ENCODE peak calls at places on chromosomes 1 and 21, in eight cellular contexts. One of them, this sample, is unnamed.

GRCh38 chr1:67646145-67647035 is 38.6 kb upstream of the GADD45A start:
- DNase-seq in DMS53: peak
- DNase-seq in activated naive CD4-positive, alpha-beta T cell treated with anti-CD3 and anti-CD28 coated beads for 36 hours: no peak
- DNase-seq in Daoy: peak
- DNase-seq in tibial nerve: no peak
- DNase-seq in NCI-H2171 treated with DMSO at 0.1 percent for 48 hours: peak
- DNase-seq in SK-MEL-5: no peak
- DNase-seq in activated CD4-positive, CD25-positive, alpha-beta regulatory T cell treated with anti-CD3 and anti-CD28 coated beads, Interleukin-2, amount 50 U/mL, for 72 hours: no peak
- DNase-seq in this sample: peak

GRCh38 chr1:119815361-119815760 is 4.1 kb upstream of the REG4 start:
- DNase-seq in activated CD4-positive, CD25-positive, alpha-beta regulatory T cell treated with anti-CD3 and anti-CD28 coated beads, Interleukin-2, amount 50 U/mL, for 72 hours: no peak
- DNase-seq in tibial nerve: no peak
- DNase-seq in Daoy: peak
- DNase-seq in SK-MEL-5: peak
- DNase-seq in DMS53: no peak
- DNase-seq in activated naive CD4-positive, alpha-beta T cell treated with anti-CD3 and anti-CD28 coated beads for 36 hours: no peak
- DNase-seq in NCI-H2171 treated with DMSO at 0.1 percent for 48 hours: no peak
- DNase-seq in this sample: no peak

GRCh38 chr1:110765640-110766335 is 91.0 kb upstream of the KCNA3 start:
- DNase-seq in activated CD4-positive, CD25-positive, alpha-beta regulatory T cell treated with anti-CD3 and anti-CD28 coated beads, Interleukin-2, amount 50 U/mL, for 72 hours: no peak
- DNase-seq in NCI-H2171 treated with DMSO at 0.1 percent for 48 hours: peak
- DNase-seq in DMS53: peak
- DNase-seq in SK-MEL-5: peak
- DNase-seq in Daoy: peak
- DNase-seq in tibial nerve: peak
- DNase-seq in activated naive CD4-positive, alpha-beta T cell treated with anti-CD3 and anti-CD28 coated beads for 36 hours: peak
- DNase-seq in this sample: peak

GRCh38 chr21:34732388-34732821 is 63.6 kb downstream of the CLIC6 start:
- DNase-seq in DMS53: no peak
- DNase-seq in NCI-H2171 treated with DMSO at 0.1 percent for 48 hours: no peak
- DNase-seq in SK-MEL-5: no peak
- DNase-seq in activated CD4-positive, CD25-positive, alpha-beta regulatory T cell treated with anti-CD3 and anti-CD28 coated beads, Interleukin-2, amount 50 U/mL, for 72 hours: no peak
- DNase-seq in tibial nerve: no peak
- DNase-seq in activated naive CD4-positive, alpha-beta T cell treated with anti-CD3 and anti-CD28 coated beads for 36 hours: no peak
- DNase-seq in Daoy: no peak
- DNase-seq in this sample: no peak

GRCh38 chr1:153991806-153992205 is 1.2 kb downstream of the RPS27 start:
- DNase-seq in NCI-H2171 treated with DMSO at 0.1 percent for 48 hours: no peak
- DNase-seq in SK-MEL-5: no peak
- DNase-seq in tibial nerve: no peak
- DNase-seq in Daoy: no peak
- DNase-seq in activated naive CD4-positive, alpha-beta T cell treated with anti-CD3 and anti-CD28 coated beads for 36 hours: no peak
- DNase-seq in DMS53: no peak
- DNase-seq in activated CD4-positive, CD25-positive, alpha-beta regulatory T cell treated with anti-CD3 and anti-CD28 coated beads, Interleukin-2, amount 50 U/mL, for 72 hours: no peak
- DNase-seq in this sample: no peak

GRCh38 chr1:68211781-68212180 is 20.5 kb downstream of the WLS start:
- DNase-seq in DMS53: no peak
- DNase-seq in Daoy: no peak
- DNase-seq in activated naive CD4-positive, alpha-beta T cell treated with anti-CD3 and anti-CD28 coated beads for 36 hours: no peak
- DNase-seq in activated CD4-positive, CD25-positive, alpha-beta regulatory T cell treated with anti-CD3 and anti-CD28 coated beads, Interleukin-2, amount 50 U/mL, for 72 hours: no peak
- DNase-seq in NCI-H2171 treated with DMSO at 0.1 percent for 48 hours: no peak
- DNase-seq in SK-MEL-5: no peak
- DNase-seq in tibial nerve: no peak
- DNase-seq in this sample: no peak

GRCh38 chr1:225343618-225344017 is 84.2 kb downstream of the LBR start:
- DNase-seq in SK-MEL-5: peak
- DNase-seq in activated naive CD4-positive, alpha-beta T cell treated with anti-CD3 and anti-CD28 coated beads for 36 hours: no peak
- DNase-seq in activated CD4-positive, CD25-positive, alpha-beta regulatory T cell treated with anti-CD3 and anti-CD28 coated beads, Interleukin-2, amount 50 U/mL, for 72 hours: no peak
- DNase-seq in tibial nerve: no peak
- DNase-seq in NCI-H2171 treated with DMSO at 0.1 percent for 48 hours: peak
- DNase-seq in Daoy: no peak
- DNase-seq in DMS53: peak
- DNase-seq in this sample: no peak

GRCh38 chr1:204711103-204711946 is 25.8 kb upstream of the LRRN2 start:
- DNase-seq in NCI-H2171 treated with DMSO at 0.1 percent for 48 hours: no peak
- DNase-seq in activated CD4-positive, CD25-positive, alpha-beta regulatory T cell treated with anti-CD3 and anti-CD28 coated beads, Interleukin-2, amount 50 U/mL, for 72 hours: no peak
- DNase-seq in Daoy: no peak
- DNase-seq in activated naive CD4-positive, alpha-beta T cell treated with anti-CD3 and anti-CD28 coated beads for 36 hours: no peak
- DNase-seq in SK-MEL-5: no peak
- DNase-seq in tibial nerve: no peak
- DNase-seq in DMS53: peak
- DNase-seq in this sample: no peak

GRCh38 chr1:103960710-103961109 is 211.0 kb downstream of the AMY1C start:
- DNase-seq in DMS53: no peak
- DNase-seq in activated CD4-positive, CD25-positive, alpha-beta regulatory T cell treated with anti-CD3 and anti-CD28 coated beads, Interleukin-2, amount 50 U/mL, for 72 hours: no peak
- DNase-seq in tibial nerve: no peak
- DNase-seq in activated naive CD4-positive, alpha-beta T cell treated with anti-CD3 and anti-CD28 coated beads for 36 hours: no peak
- DNase-seq in SK-MEL-5: no peak
- DNase-seq in NCI-H2171 treated with DMSO at 0.1 percent for 48 hours: no peak
- DNase-seq in Daoy: no peak
- DNase-seq in this sample: no peak

GRCh38 chr1:213371769-213372619 is 321.0 kb downstream of the RPS6KC1 start:
- DNase-seq in tibial nerve: no peak
- DNase-seq in NCI-H2171 treated with DMSO at 0.1 percent for 48 hours: no peak
- DNase-seq in activated naive CD4-positive, alpha-beta T cell treated with anti-CD3 and anti-CD28 coated beads for 36 hours: no peak
- DNase-seq in Daoy: no peak
- DNase-seq in SK-MEL-5: no peak
- DNase-seq in DMS53: peak
- DNase-seq in activated CD4-positive, CD25-positive, alpha-beta regulatory T cell treated with anti-CD3 and anti-CD28 coated beads, Interleukin-2, amount 50 U/mL, for 72 hours: no peak
- DNase-seq in this sample: no peak

GRCh38 chr1:43340559-43340958 is 2.9 kb downstream of the MPL start:
- DNase-seq in SK-MEL-5: peak
- DNase-seq in DMS53: no peak
- DNase-seq in tibial nerve: no peak
- DNase-seq in NCI-H2171 treated with DMSO at 0.1 percent for 48 hours: no peak
- DNase-seq in activated naive CD4-positive, alpha-beta T cell treated with anti-CD3 and anti-CD28 coated beads for 36 hours: no peak
- DNase-seq in Daoy: no peak
- DNase-seq in activated CD4-positive, CD25-positive, alpha-beta regulatory T cell treated with anti-CD3 and anti-CD28 coated beads, Interleukin-2, amount 50 U/mL, for 72 hours: no peak
- DNase-seq in this sample: no peak

GRCh38 chr1:45205910-45206721 is at the start of gene ZSWIM5:
- DNase-seq in SK-MEL-5: peak
- DNase-seq in tibial nerve: peak
- DNase-seq in DMS53: peak
- DNase-seq in NCI-H2171 treated with DMSO at 0.1 percent for 48 hours: peak
- DNase-seq in activated CD4-positive, CD25-positive, alpha-beta regulatory T cell treated with anti-CD3 and anti-CD28 coated beads, Interleukin-2, amount 50 U/mL, for 72 hours: peak
- DNase-seq in Daoy: peak
- DNase-seq in activated naive CD4-positive, alpha-beta T cell treated with anti-CD3 and anti-CD28 coated beads for 36 hours: peak
- DNase-seq in this sample: no peak

This sample was measured in AG04449.